ENCODE peak calls at places on chromosome 2, in four cellular contexts. B is tibial artery, Y is stomach, O is PC-9. K is an unnamed sample.

GRCh38 chr2:120239488-120240287 is 13.0 kb upstream of the RALB start:
- DNase-seq in O (peak; percentile 92), B (peak; percentile 53), Y (no peak), K (peak; percentile 88)

GRCh38 chr2:42009657-42010580 is 37.9 kb upstream of the PKDCC start:
- DNase-seq in B (no peak), O (no peak), Y (no peak), K (no peak)

GRCh38 chr2:189305291-189305943 is 125.9 kb upstream of the COL5A2 start:
- DNase-seq in Y (no peak), B (no peak), O (no peak), K (peak; percentile 13)

GRCh38 chr2:37827911-37828411 is 97.1 kb upstream of the RMDN2 start:
- DNase-seq in Y (no peak), B (no peak), O (peak; percentile 23), K (no peak)

GRCh38 chr2:189265696-189266320 is 86.2 kb upstream of the COL5A2 start:
- DNase-seq in Y (no peak), B (no peak), O (no peak), K (no peak)

GRCh38 chr2:147364597-147364996 is 480.2 kb upstream of the ACVR2A start:
- DNase-seq in B (no peak), O (no peak), Y (no peak), K (no peak)

GRCh38 chr2:105812180-105813044 is 67.7 kb downstream of the NCK2 start:
- DNase-seq in O (no peak), Y (no peak), B (peak; percentile 43), K (no peak)

GRCh38 chr2:86304416-86304815 is 33.0 kb downstream of the REEP1 start:
- DNase-seq in O (no peak), B (no peak), Y (no peak), K (no peak)

GRCh38 chr2:101500175-101500574 is 25.3 kb upstream of the RFX8 start:
- DNase-seq in O (no peak), Y (no peak), B (no peak), K (no peak)

GRCh38 chr2:69168950-69169695 is 156.1 kb downstream of the ANTXR1 start:
- DNase-seq in O (no peak), Y (no peak), B (no peak), K (no peak)

GRCh38 chr2:158460632-158461297 is 4.0 kb downstream of the PKP4 start:
- DNase-seq in B (no peak), Y (no peak), O (no peak), K (no peak)

GRCh38 chr2:55618649-55619055 is 1.2 kb upstream of the PPP4R3B start:
- DNase-seq in B (peak; percentile 56), O (peak; percentile 53), Y (peak; percentile 51), K (peak; percentile 63)

GRCh38 chr2:39124770-39125075 is 3.9 kb upstream of the SOS1 start:
- DNase-seq in O (no peak), B (no peak), Y (no peak), K (peak; percentile 20)

GRCh38 chr2:237214963-237215362 is 129.3 kb downstream of the COPS8 start:
- DNase-seq in B (no peak), O (no peak), Y (no peak), K (no peak)
- H3K27ac ChIP-seq in B (no peak overlapping the region), O (no peak overlapping the region), Y (no peak overlapping the region), K (no peak overlapping the region)

GRCh38 chr2:164922119-164922518 is 33.2 kb downstream of the SLC38A11 start:
- DNase-seq in B (no peak), Y (no peak), O (no peak), K (no peak)

GRCh38 chr2:164913011-164913410 is 42.3 kb downstream of the SLC38A11 start:
- DNase-seq in Y (no peak), B (no peak), O (no peak), K (no peak)

GRCh38 chr2:164913640-164914346 is 41.5 kb downstream of the SLC38A11 start:
- DNase-seq in B (no peak), O (peak; percentile 16), Y (peak; percentile 38), K (no peak)

GRCh38 chr2:164920430-164920829 is 34.9 kb downstream of the SLC38A11 start:
- DNase-seq in O (no peak), B (no peak), Y (no peak), K (peak; percentile 89)

GRCh38 chr2:164917296-164917903 is 37.9 kb downstream of the SLC38A11 start:
- DNase-seq in Y (peak; percentile 70), B (peak; percentile 21), O (peak; percentile 26), K (no peak)
- TF ChIP-seq CTCF in Y (peak; percentile 48), B (peak; percentile 53), O (peak; percentile 63), K (peak; percentile 73)

GRCh38 chr2:6810961-6811360 is 54.7 kb downstream of the CMPK2 start:
- DNase-seq in O (no peak), Y (no peak), B (no peak), K (no peak)
- H3K27ac ChIP-seq in O (no peak overlapping the region), Y (no peak overlapping the region), B (no peak overlapping the region), K (no peak overlapping the region)

DNA sequence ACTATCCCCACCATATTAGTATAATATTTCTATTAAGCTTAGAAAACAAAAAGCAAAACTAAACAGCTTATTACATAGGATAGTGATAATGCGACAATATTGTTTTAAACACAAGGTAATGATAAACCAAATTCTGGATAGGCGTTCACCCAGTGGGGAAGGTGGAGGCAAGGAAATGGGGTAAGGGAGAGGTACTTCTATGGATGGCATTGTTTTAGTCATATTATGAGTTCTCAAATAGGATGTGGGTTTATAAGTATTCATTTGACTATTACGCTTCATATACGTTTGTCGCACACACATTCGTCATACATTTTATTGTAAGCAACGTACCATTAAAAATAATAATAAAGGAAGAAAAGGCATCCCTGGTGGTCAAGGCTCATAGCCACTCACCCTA is 88.8 kb upstream of the DNMT3A start:
- DNase-seq in O (no peak), Y (no peak), B (no peak), K (no peak)
- TF ChIP-seq CTCF in O (no peak), Y (no peak), B (no peak), K (no peak)

DNA sequence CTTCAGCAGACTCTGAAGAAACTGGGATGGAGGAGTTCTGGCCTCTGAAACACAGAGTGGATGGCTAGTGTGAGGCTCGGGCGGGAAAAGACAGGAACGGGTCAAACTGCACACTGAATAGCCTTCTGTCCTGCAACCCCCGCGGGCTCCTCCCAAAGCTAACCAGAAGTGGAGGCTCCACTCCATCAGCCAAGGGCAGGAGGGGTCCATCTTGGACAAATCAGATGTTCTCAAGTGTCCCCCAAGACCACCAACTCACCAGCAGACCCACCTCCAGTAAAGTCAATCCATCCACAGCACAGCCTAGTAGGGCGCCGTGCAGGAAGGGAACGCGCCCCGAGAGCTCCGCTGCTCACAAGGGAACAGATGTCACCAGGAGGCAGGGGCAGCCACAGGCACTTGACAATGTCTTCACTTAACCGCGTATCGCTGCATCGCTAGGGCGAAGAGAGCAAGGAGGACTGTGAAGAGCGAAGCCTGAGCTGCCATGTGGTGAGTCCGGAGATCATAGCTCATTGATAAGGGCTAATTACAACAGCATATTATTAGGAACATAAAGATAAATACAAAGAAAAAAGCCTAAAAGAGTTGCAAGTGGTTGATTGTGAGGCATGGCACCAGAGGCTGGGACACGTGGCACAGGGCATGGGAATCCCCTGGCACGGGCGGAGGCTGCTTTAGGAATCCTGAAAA is 494.6 kb upstream of the MYT1L start:
- DNase-seq in B (no peak), Y (peak; percentile 22), O (no peak), K (no peak)
- H3K27ac ChIP-seq in B (no peak overlapping the region), Y (no peak overlapping the region), O (no peak overlapping the region), K (no peak overlapping the region)